ENCODE peak calls at places on chromosome 10, in seven cellular contexts. B is ascending aorta, P is prostate gland, E is HFF-Myc, M is GM13976, A is GM23338, H is HepG2. U is an unnamed sample.

GRCh38 chr10:132001238-132001977 is 19.7 kb upstream of the BNIP3 start:
- DNase-seq in A (peak), M (no peak), E (no peak), B (no peak), P (peak), H (peak), U (no peak)

GRCh38 chr10:30349967-30350735 is 1.1 kb upstream of the MTPAP start:
- DNase-seq in B (no peak), H (no peak), M (no peak), E (no peak), P (no peak), A (no peak), U (no peak)

GRCh38 chr10:59905735-59906416 is 480 bp downstream of the CCDC6 start:
- DNase-seq in M (peak), P (no peak), H (no peak), A (no peak), E (no peak), B (no peak), U (peak)

GRCh38 chr10:13352519-13352918 is 4.4 kb upstream of the SEPHS1 start:
- DNase-seq in A (peak), B (no peak), P (no peak), E (no peak), M (peak), H (peak), U (peak)

GRCh38 chr10:75038335-75038734 is 73.1 kb upstream of the SAMD8 start:
- DNase-seq in B (no peak), A (no peak), E (no peak), H (no peak), M (no peak), P (no peak), U (no peak)

GRCh38 chr10:58280485-58280884 is 11.5 kb downstream of the CISD1 start:
- DNase-seq in A (no peak), B (no peak), P (no peak), E (no peak), H (no peak), M (no peak), U (no peak)

GRCh38 chr10:47332946-47333345 is 10.7 kb downstream of the GDF2 start:
- DNase-seq in M (no peak), P (no peak), A (no peak), E (no peak), B (no peak), H (no peak), U (no peak)

GRCh38 chr10:123675811-123676210 is 9.7 kb downstream of the GPR26 start:
- DNase-seq in M (no peak), P (no peak), E (no peak), A (no peak), B (no peak), H (no peak), U (no peak)

GRCh38 chr10:124705021-124705740 is 39.0 kb downstream of the FAM53B start:
- DNase-seq in A (no peak), E (no peak), B (no peak), M (no peak), H (no peak), P (no peak), U (no peak)

GRCh38 chr10:83012866-83013265 is 1126.4 kb upstream of the GHITM start:
- DNase-seq in B (no peak), M (no peak), P (no peak), A (no peak), E (peak), H (no peak), U (no peak)

GRCh38 chr10:132994371-132994796 is 52.0 kb upstream of the CFAP46 start:
- DNase-seq in A (no peak), E (no peak), H (no peak), P (no peak), B (no peak), M (no peak), U (no peak)

GRCh38 chr10:48462482-48463020 is 142.3 kb downstream of the ARHGAP22 start:
- DNase-seq in H (no peak), B (no peak), A (no peak), P (no peak), E (no peak), M (no peak), U (no peak)

GRCh38 chr10:84117683-84118394 is 21.5 kb upstream of the GHITM start:
- DNase-seq in M (no peak), P (no peak), A (no peak), E (no peak), B (no peak), H (no peak), U (no peak)

GRCh38 chr10:84118395-84119006 is 20.8 kb upstream of the GHITM start:
- DNase-seq in P (no peak), B (no peak), A (no peak), E (no peak), M (no peak), H (no peak), U (no peak)

GRCh38 chr10:84108797-84109196 is 30.5 kb upstream of the GHITM start:
- DNase-seq in P (no peak), M (no peak), B (no peak), H (no peak), E (no peak), A (peak), U (no peak)

GRCh38 chr10:84114088-84114667 is 25.1 kb upstream of the GHITM start:
- DNase-seq in A (peak), B (no peak), M (no peak), E (no peak), P (no peak), H (peak), U (no peak)
- TF ChIP-seq CTCF in A (peak), B (no peak), M (peak), E (no peak), P (no peak), H (peak), U (peak)

GRCh38 chr10:104297697-104298660 is 29.0 kb downstream of the GSTO2 start:
- DNase-seq in E (peak), P (no peak), H (no peak), A (peak), M (peak), B (no peak), U (no peak)
- TF ChIP-seq CTCF in E (peak), P (no peak), H (peak), A (peak), M (no peak), B (peak), U (peak)

DNA sequence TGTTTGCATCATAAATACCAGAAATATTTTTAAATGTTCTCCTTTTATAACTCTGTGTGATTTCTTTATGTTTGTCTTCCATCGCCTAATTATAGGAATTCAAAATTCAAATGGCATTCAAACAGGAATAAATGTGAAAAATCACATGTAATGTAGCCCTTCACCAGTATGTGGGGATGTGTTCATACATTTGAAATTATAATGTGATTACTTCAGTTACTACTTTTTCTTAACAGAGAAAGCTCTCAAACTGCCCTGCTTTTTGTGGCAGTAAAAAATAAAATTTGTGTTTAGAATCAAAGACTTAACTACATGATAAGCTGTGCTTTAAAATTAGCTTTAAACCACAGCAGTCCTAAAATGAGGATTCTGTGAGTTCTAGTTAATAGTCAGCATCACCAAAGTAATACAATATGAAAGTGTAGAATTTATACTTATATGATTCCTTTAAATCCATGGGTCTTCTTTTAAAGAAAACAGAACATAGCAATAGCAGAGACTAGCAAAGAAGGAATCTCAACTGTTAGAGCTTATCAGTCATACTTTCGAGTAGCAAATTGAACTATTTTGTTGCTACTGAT is 7.8 kb upstream of the HERC4 start:
- DNase-seq in B (no peak), E (no peak), H (no peak), P (no peak), A (peak), M (no peak), U (no peak)
- TF ChIP-seq CTCF in B (peak), E (peak), H (peak), P (no peak), A (peak), M (peak), U (peak)

GRCh38 chr10:867807-868206 is 63.7 kb downstream of the LARP4B start:
- DNase-seq in H (no peak), E (no peak), P (no peak), B (no peak), A (no peak), M (no peak), U (no peak)

GRCh38 chr10:866577-866941 is 64.9 kb downstream of the LARP4B start:
- DNase-seq in A (no peak), E (no peak), P (no peak), B (no peak), M (no peak), H (no peak), U (no peak)

GRCh38 chr10:869171-869570 is 62.3 kb downstream of the LARP4B start:
- DNase-seq in H (no peak), M (no peak), P (no peak), A (no peak), E (no peak), B (no peak), U (no peak)

GRCh38 chr10:865924-866576 is 65.5 kb downstream of the LARP4B start:
- DNase-seq in E (no peak), B (no peak), A (no peak), P (no peak), H (no peak), M (no peak), U (no peak)

DNA sequence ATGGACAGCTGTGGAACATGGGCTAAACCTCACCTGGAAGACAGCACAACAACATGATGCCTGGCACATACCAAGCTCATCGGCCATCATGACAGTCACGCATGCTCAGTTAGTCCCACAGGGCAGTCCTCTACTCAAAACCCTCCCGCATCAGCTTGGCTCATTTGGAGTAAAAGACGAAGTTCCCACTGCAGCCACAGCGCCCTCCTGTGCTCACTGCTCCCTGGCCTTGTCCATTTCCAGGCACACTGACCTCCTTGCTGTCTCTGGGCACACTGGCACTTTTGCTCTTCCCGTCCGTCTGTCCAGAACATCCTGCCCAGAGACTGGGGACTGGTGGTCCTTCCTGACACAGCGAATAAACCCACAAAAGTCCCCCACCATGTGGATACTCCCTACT is 66.2 kb downstream of the LARP4B start:
- DNase-seq in A (peak), P (no peak), B (no peak), H (no peak), M (no peak), E (no peak), U (no peak)
- TF ChIP-seq CTCF in A (peak), P (no peak), B (no peak), H (peak), M (no peak), E (peak), U (peak)

GRCh38 chr10:3692331-3692860 is 92.6 kb downstream of the KLF6 start:
- DNase-seq in A (no peak), M (no peak), E (no peak), H (no peak), P (no peak), B (no peak), U (no peak)

GRCh38 chr10:3691482-3691881 is 93.5 kb downstream of the KLF6 start:
- DNase-seq in B (no peak), M (no peak), H (no peak), A (no peak), E (no peak), P (no peak), U (no peak)

GRCh38 chr10:3689871-3690510 is 95.0 kb downstream of the KLF6 start:
- DNase-seq in P (no peak), A (no peak), B (no peak), M (no peak), E (no peak), H (no peak), U (no peak)

GRCh38 chr10:3698312-3698711 is 86.7 kb downstream of the KLF6 start:
- DNase-seq in H (no peak), A (no peak), E (no peak), B (no peak), P (no peak), M (no peak), U (no peak)

DNA sequence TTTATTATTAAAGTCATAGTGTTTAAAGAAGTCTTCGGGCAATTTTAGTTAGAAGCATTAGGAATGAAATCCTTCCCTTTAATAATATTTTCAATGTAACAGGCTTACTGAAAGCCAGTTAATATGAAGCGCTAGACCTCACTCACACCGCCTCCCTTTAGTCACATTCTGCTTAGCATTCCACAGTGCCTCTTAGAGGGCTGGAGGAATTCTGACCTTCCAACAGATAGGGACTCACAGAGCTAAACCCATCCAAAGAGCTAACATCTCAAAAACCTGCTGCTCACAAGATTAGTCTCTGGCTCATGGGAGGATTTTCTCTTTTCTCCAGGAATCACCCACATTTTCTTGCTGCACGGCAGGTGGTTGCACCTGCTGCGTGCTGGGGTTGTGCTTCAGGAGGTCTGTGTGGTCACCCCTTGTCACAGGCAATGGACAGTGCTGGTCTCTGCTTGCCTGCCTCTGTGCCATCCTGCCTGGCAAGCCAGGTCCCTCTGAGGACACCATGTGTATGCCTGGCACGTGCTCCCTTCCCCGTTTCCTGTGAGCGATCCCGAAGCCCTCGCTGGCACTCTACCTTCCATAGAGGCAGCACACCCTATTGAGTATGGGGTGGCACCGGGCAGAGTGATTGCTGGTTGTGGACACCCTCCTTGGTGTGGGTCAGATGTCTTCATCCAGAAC is 91.8 kb downstream of the KLF6 start:
- DNase-seq in M (no peak), H (no peak), A (peak), P (no peak), B (no peak), E (no peak), U (no peak)
- TF ChIP-seq CTCF in M (no peak), H (no peak), A (no peak), P (no peak), B (no peak), E (no peak), U (no peak)

DNA sequence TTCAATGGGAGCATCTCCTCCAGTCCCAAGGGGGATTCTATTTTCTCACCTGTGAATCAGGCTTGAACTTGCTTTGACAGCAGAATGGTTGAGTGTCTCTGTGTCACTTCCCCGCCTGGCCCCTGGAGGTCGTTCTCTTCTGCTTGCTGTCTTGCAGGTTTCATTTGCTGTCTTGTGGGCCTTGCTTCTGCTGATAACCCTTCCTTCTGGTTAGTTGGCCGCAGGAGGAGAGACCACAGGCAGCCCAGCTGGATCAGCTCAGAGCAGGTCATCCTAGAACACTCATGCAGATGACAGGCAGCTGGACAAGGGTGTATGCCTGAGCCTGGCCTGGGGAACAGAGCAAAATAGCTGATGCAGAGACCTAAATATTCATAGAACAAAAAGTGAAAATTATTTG is 344.2 kb upstream of the ADARB2 start:
- DNase-seq in M (no peak), B (no peak), H (no peak), P (no peak), A (peak), E (no peak), U (no peak)
- TF ChIP-seq CTCF in M (no peak), B (no peak), H (no peak), P (no peak), A (peak), E (no peak), U (no peak)